ENCODE peak calls at places on chromosomes 2 and 18, in four cellular contexts. W, G, X and V are unnamed samples.

GRCh38 chr18:46113751-46114150 is 9.6 kb downstream of the HAUS1 start:
- DNase-seq in W (no peak), G (no peak), X (no peak), V (no peak)

GRCh38 chr2:32947484-32948143 is 861 bp downstream of the LTBP1 start:
- DNase-seq in W (peak; percentile 66), G (no peak), X (peak; percentile 31), V (peak; percentile 47)

GRCh38 chr2:157439792-157440186 is 4.1 kb downstream of the CYTIP start:
- DNase-seq in W (no peak), G (no peak), X (no peak), V (no peak)

GRCh38 chr2:95386031-95386430 is 16.5 kb upstream of the FAHD2A start:
- DNase-seq in W (peak; percentile 52), G (no peak), X (no peak), V (no peak)

GRCh38 chr2:231689509-231689893 is 18.8 kb upstream of the PTMA start:
- DNase-seq in W (no peak), G (no peak), X (no peak), V (no peak)

GRCh38 chr2:20641123-20641985 is 9.5 kb downstream of the HS1BP3 start:
- DNase-seq in W (peak; percentile 98), G (no peak), X (no peak), V (no peak)

GRCh38 chr2:166293984-166294383 is 81.8 kb downstream of the SCN9A start:
- DNase-seq in W (no peak), G (no peak), X (no peak), V (no peak)

GRCh38 chr2:181810823-181811695 is 80.5 kb upstream of the ITPRID2 start:
- DNase-seq in W (peak; percentile 63), G (no peak), X (peak; percentile 70), V (no peak)

GRCh38 chr2:158781562-158781961 is 13.6 kb upstream of the DAPL1 start:
- DNase-seq in W (no peak), G (no peak), X (no peak), V (no peak)

GRCh38 chr18:79401494-79402208 is 5.9 kb downstream of the NFATC1 start:
- DNase-seq in W (no peak), G (peak; percentile 45), X (no peak), V (no peak)

GRCh38 chr2:144834954-144835633 is 315.2 kb upstream of the ZEB2 start:
- DNase-seq in W (no peak), G (no peak), X (peak; percentile 5), V (peak; percentile 58)

GRCh38 chr2:236526459-236527197 is 43.0 kb upstream of the ACKR3 start:
- DNase-seq in W (no peak), G (no peak), X (no peak), V (no peak)

GRCh38 chr2:111190816-111191540 is 70.3 kb downstream of the BCL2L11 start:
- DNase-seq in W (no peak), G (no peak), X (no peak), V (no peak)

GRCh38 chr2:15748736-15749323 is 157.2 kb downstream of the DDX1 start:
- DNase-seq in W (no peak), G (no peak), X (no peak), V (no peak)

GRCh38 chr2:142286618-142287017 is 155.8 kb upstream of the LRP1B start:
- DNase-seq in W (no peak), G (no peak), X (no peak), V (no peak)

GRCh38 chr2:74735544-74735943 is 81.5 kb downstream of the SEMA4F start:
- DNase-seq in W (no peak), G (no peak), X (no peak), V (no peak)

GRCh38 chr2:71570511-71570910 is 117.2 kb downstream of the DYSF start:
- DNase-seq in W (no peak), G (no peak), X (no peak), V (no peak)

GRCh38 chr2:10566021-10566420 is 117.9 kb upstream of the ODC1 start:
- DNase-seq in W (no peak), G (no peak), X (no peak), V (no peak)

GRCh38 chr2:18365346-18365745 is 195.1 kb downstream of the RDH14 start:
- DNase-seq in W (no peak), G (no peak), X (no peak), V (no peak)

GRCh38 chr18:13514558-13514957 is 211.8 kb downstream of the FAM210A start:
- DNase-seq in W (no peak), G (no peak), X (no peak), V (no peak)

GRCh38 chr2:207805566-207806226 is 36.0 kb upstream of the FZD5 start:
- DNase-seq in W (no peak), G (no peak), X (no peak), V (no peak)

GRCh38 chr2:212672186-212672585 is 133.6 kb upstream of the ERBB4 start:
- DNase-seq in W (no peak), G (no peak), X (no peak), V (no peak)

GRCh38 chr2:54986266-54986665 is 64.0 kb downstream of the RTN4 start:
- DNase-seq in W (no peak), G (no peak), X (no peak), V (no peak)

GRCh38 chr2:172564376-172564775 is 8.5 kb downstream of the PDK1 start:
- DNase-seq in W (no peak), G (no peak), X (no peak), V (no peak)

GRCh38 chr2:27807476-27807875 is 36.0 kb downstream of the MRPL33 start:
- DNase-seq in W (no peak), G (peak; percentile 49), X (peak; percentile 46), V (no peak)

GRCh38 chr2:138201326-138201725 is 237.1 kb downstream of the HNMT start:
- DNase-seq in W (no peak), G (no peak), X (no peak), V (no peak)

GRCh38 chr2:6459138-6459537 is 406.6 kb downstream of the CMPK2 start:
- DNase-seq in W (no peak), G (no peak), X (no peak), V (no peak)

GRCh38 chr18:1760901-1761300 is 810.4 kb downstream of the METTL4 start:
- DNase-seq in W (no peak), G (no peak), X (no peak), V (no peak)

GRCh38 chr2:56505885-56506284 is 322.1 kb downstream of the CCDC85A start:
- DNase-seq in W (no peak), G (no peak), X (no peak), V (no peak)
- H3K27ac ChIP-seq in W (no peak overlapping the region), G (no peak overlapping the region), X (no peak overlapping the region), V (no peak overlapping the region)

DNA sequence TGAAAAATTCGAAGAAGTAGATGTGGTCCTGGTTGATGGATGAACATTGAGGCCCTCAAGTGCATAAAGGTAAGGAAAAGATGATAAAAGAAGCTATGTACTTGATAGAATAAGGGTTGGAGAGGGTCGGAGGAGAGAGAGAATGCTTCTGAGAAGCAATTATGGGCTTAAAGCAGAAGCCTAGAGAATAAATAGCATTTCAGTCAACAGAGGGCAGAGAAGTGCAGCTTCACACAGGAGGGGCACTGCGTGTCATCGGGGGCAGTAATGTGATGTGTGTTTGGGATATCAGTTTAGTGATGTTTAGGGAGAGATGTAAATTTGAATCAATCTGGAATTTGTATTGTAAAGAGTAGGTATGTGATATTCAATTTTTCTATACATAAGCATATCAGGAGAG is 334.5 kb downstream of the PIK3C3 start:
- DNase-seq in W (no peak), G (no peak), X (no peak), V (no peak)
- TF ChIP-seq CTCF in W (no peak), G (no peak), X (no peak), V (no peak)

DNA sequence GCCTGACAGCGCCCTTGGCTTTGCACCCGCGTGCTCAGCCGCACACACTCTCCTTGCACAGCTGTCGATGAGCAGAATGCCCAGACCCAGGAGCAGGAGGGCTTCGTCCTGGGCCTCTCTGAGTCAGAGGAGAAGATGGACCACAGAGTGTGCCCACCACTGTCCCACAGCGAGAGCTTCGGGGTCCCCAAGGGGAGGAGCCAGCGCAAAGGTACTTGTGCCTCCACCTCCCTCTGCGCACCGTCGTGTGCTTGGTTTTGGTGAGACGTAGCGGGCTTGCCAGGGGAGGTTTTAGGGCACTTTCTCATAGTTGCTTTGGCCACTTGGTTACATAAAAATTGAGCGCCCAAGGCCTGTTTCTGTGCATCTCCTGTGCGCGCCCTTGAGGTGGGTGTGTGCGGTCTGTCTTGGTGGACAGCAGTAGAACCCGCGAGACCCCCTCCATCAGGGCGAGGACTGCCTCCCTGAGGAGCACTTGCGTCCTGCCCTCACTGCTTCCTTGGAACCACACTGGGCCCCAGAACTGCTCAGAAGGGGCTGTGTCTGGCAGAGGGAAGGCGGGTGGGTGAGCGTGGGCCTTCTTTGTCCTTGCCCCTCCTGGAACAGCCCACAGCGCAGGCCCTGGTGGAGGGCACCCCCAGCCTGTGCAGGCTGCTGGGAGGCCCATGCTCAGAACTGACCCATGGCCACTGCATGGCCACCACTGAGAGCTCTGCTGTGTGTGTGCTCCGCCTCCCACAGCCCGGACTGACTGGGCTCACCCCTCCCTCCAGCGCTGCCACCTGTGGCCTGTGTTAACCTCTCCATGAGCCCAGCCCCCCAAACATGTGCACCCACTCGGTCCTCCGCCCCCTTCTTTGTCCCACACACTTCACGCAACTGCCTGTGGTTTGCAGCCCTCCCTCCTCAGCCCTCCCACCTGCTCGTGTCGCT is 95.9 kb downstream of the DGKD start:
- DNase-seq in W (peak; percentile 58), G (peak; percentile 37), X (no peak), V (no peak)
- H3K36me3 ChIP-seq in W (peaks cover 100% of the 10 kb centered on the region), G (peaks cover 100% of the 10 kb centered on the region), X (no peaks in the 10 kb centered on the region), V (peaks cover 71% of the 10 kb centered on the region)

GRCh38 chr2:160418853-160419252 is 74.8 kb downstream of the RBMS1 start:
- DNase-seq in W (no peak), G (no peak), X (no peak), V (no peak)
- H3K27ac ChIP-seq in W (no peak overlapping the region), G (no peak overlapping the region), X (no peak overlapping the region), V (no peak overlapping the region)

GRCh38 chr2:129923265-129924141 is 56.0 kb upstream of the RAB6C start:
- DNase-seq in W (no peak), G (no peak), X (peak; percentile 28), V (no peak)
- TF ChIP-seq CTCF in W (peak; percentile 14), G (peak; percentile 37), X (no peak), V (peak; percentile 48)

DNA sequence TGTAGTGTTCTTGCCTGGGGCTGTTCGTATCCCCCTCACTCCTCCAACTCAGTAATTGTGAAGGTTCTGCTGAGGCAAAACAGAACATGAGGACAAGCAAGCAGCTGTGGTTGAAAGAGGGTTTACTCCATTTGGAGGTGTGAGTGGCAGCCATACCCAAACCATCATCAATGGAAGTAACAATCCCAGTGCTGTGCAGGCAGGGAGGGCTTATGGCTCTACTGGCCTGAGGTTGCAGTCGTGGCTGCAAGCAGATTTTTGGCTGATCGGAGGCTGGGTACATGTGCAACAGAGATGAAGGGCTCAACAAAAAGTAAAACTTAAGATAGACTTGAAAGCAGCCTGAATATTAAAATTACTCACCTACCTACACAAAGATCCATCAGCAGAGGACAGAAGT is 13.2 kb downstream of the SRSF7 start:
- DNase-seq in W (no peak), G (no peak), X (no peak), V (no peak)
- H3K36me3 ChIP-seq in W (peaks cover 41% of the 10 kb centered on the region), G (peaks cover 33% of the 10 kb centered on the region), X (no peaks in the 10 kb centered on the region), V (no peaks in the 10 kb centered on the region)